ENCODE peak calls at places on chromosomes 1 and 21, in five cellular contexts. One of them, this sample, is unnamed.

GRCh38 chr1:226100436-226101347 is 38.2 kb downstream of the H3-3A start:
- DNase-seq in iris pigment epithelial cell: peak
- DNase-seq in caudate nucleus: no peak
- DNase-seq in hepatocyte: peak
- DNase-seq in esophagus squamous epithelium: no peak
- DNase-seq in this sample: no peak

GRCh38 chr1:62068302-62068936 is 126.2 kb upstream of the L1TD1 start:
- DNase-seq in iris pigment epithelial cell: no peak
- DNase-seq in caudate nucleus: no peak
- DNase-seq in hepatocyte: no peak
- DNase-seq in esophagus squamous epithelium: no peak
- DNase-seq in this sample: no peak

GRCh38 chr1:39490596-39491145 is 765 bp upstream of the BMP8A start:
- DNase-seq in iris pigment epithelial cell: no peak
- DNase-seq in caudate nucleus: peak
- DNase-seq in hepatocyte: no peak
- DNase-seq in esophagus squamous epithelium: no peak
- DNase-seq in this sample: no peak

GRCh38 chr1:168506204-168506819 is 37.5 kb downstream of the XCL2 start:
- DNase-seq in iris pigment epithelial cell: peak
- DNase-seq in caudate nucleus: no peak
- DNase-seq in hepatocyte: no peak
- DNase-seq in esophagus squamous epithelium: no peak
- DNase-seq in this sample: no peak

GRCh38 chr1:37250371-37250770 is 216.1 kb upstream of the GRIK3 start:
- DNase-seq in iris pigment epithelial cell: peak
- DNase-seq in caudate nucleus: no peak
- DNase-seq in hepatocyte: no peak
- DNase-seq in esophagus squamous epithelium: no peak
- DNase-seq in this sample: no peak

GRCh38 chr1:114901739-114902255 is 47.1 kb downstream of the SYCP1 start:
- DNase-seq in iris pigment epithelial cell: no peak
- DNase-seq in caudate nucleus: no peak
- DNase-seq in hepatocyte: no peak
- DNase-seq in esophagus squamous epithelium: no peak
- DNase-seq in this sample: no peak

GRCh38 chr1:38728176-38728908 is 131.2 kb downstream of the RRAGC start:
- DNase-seq in iris pigment epithelial cell: peak
- DNase-seq in caudate nucleus: no peak
- DNase-seq in hepatocyte: peak
- DNase-seq in esophagus squamous epithelium: no peak
- DNase-seq in this sample: no peak

GRCh38 chr21:37073417-37074194 is 552 bp downstream of the TTC3 start:
- DNase-seq in iris pigment epithelial cell: peak
- DNase-seq in caudate nucleus: peak
- DNase-seq in hepatocyte: peak
- DNase-seq in esophagus squamous epithelium: no peak
- DNase-seq in this sample: peak

This sample was measured in occipital lobe.